ENCODE peak calls at places on chromosomes 7 and 10, in nine cellular contexts. One of them, this sample, is unnamed.

GRCh38 chr7:38628630-38629385 is 2.4 kb downstream of the AMPH start:
- DNase-seq in left cardiac atrium: no peak
- DNase-seq in effector memory CD8-positive, alpha-beta T cell: no peak
- DNase-seq in hypothalamus: no peak
- DNase-seq in smooth muscle cell of the brain vasculature: no peak
- DNase-seq in HEK293T: no peak
- DNase-seq in suprapubic skin: no peak
- DNase-seq in GM18507: no peak
- DNase-seq in activated T-cell treated with anti-CD3 and anti-CD28 coated beads for 4 hours: no peak
- DNase-seq in this sample: no peak

GRCh38 chr10:5595591-5596590 is 70.5 kb downstream of the ASB13 start:
- DNase-seq in smooth muscle cell of the brain vasculature: no peak
- DNase-seq in activated T-cell treated with anti-CD3 and anti-CD28 coated beads for 4 hours: no peak
- DNase-seq in left cardiac atrium: no peak
- DNase-seq in hypothalamus: no peak
- DNase-seq in suprapubic skin: no peak
- DNase-seq in HEK293T: no peak
- DNase-seq in effector memory CD8-positive, alpha-beta T cell: no peak
- DNase-seq in GM18507: no peak
- DNase-seq in this sample: no peak

GRCh38 chr7:48089415-48089975 is 430 bp downstream of the UPP1 start:
- DNase-seq in smooth muscle cell of the brain vasculature: no peak
- DNase-seq in GM18507: no peak
- DNase-seq in activated T-cell treated with anti-CD3 and anti-CD28 coated beads for 4 hours: peak; percentile 55
- DNase-seq in effector memory CD8-positive, alpha-beta T cell: no peak
- DNase-seq in suprapubic skin: peak; percentile 89
- DNase-seq in left cardiac atrium: peak; percentile 64
- DNase-seq in hypothalamus: peak; percentile 51
- DNase-seq in HEK293T: peak; percentile 23
- DNase-seq in this sample: no peak

GRCh38 chr10:102291221-102291905 is 46.0 kb downstream of the GBF1 start:
- DNase-seq in hypothalamus: no peak
- DNase-seq in activated T-cell treated with anti-CD3 and anti-CD28 coated beads for 4 hours: no peak
- DNase-seq in effector memory CD8-positive, alpha-beta T cell: no peak
- DNase-seq in left cardiac atrium: peak; percentile 44
- DNase-seq in smooth muscle cell of the brain vasculature: no peak
- DNase-seq in GM18507: no peak
- DNase-seq in HEK293T: no peak
- DNase-seq in suprapubic skin: no peak
- DNase-seq in this sample: no peak

GRCh38 chr10:34816067-34817002 is 1.2 kb upstream of the PARD3 start:
- DNase-seq in HEK293T: no peak
- DNase-seq in activated T-cell treated with anti-CD3 and anti-CD28 coated beads for 4 hours: no peak
- DNase-seq in hypothalamus: no peak
- DNase-seq in left cardiac atrium: no peak
- DNase-seq in smooth muscle cell of the brain vasculature: no peak
- DNase-seq in GM18507: no peak
- DNase-seq in suprapubic skin: peak; percentile 66
- DNase-seq in effector memory CD8-positive, alpha-beta T cell: no peak
- DNase-seq in this sample: no peak

GRCh38 chr10:86730227-86730626 is 26.2 kb upstream of the BMPR1A start:
- DNase-seq in smooth muscle cell of the brain vasculature: no peak
- DNase-seq in activated T-cell treated with anti-CD3 and anti-CD28 coated beads for 4 hours: no peak
- DNase-seq in HEK293T: no peak
- DNase-seq in left cardiac atrium: peak; percentile 69
- DNase-seq in suprapubic skin: no peak
- DNase-seq in hypothalamus: no peak
- DNase-seq in GM18507: no peak
- DNase-seq in effector memory CD8-positive, alpha-beta T cell: no peak
- DNase-seq in this sample: no peak

GRCh38 chr10:133608855-133609254 is 17.7 kb downstream of the FRG2B start:
- DNase-seq in GM18507: no peak
- DNase-seq in HEK293T: peak; percentile 28
- DNase-seq in left cardiac atrium: no peak
- DNase-seq in activated T-cell treated with anti-CD3 and anti-CD28 coated beads for 4 hours: no peak
- DNase-seq in suprapubic skin: no peak
- DNase-seq in smooth muscle cell of the brain vasculature: no peak
- DNase-seq in effector memory CD8-positive, alpha-beta T cell: no peak
- DNase-seq in hypothalamus: no peak
- DNase-seq in this sample: no peak

GRCh38 chr7:146115665-146116451 is 743 bp upstream of the CNTNAP2 start:
- DNase-seq in activated T-cell treated with anti-CD3 and anti-CD28 coated beads for 4 hours: no peak
- DNase-seq in HEK293T: peak; percentile 92
- DNase-seq in suprapubic skin: no peak
- DNase-seq in hypothalamus: peak; percentile 22
- DNase-seq in effector memory CD8-positive, alpha-beta T cell: no peak
- DNase-seq in smooth muscle cell of the brain vasculature: peak; percentile 40
- DNase-seq in left cardiac atrium: peak; percentile 54
- DNase-seq in GM18507: no peak
- DNase-seq in this sample: peak; percentile 49